ENCODE peak calls at places on chromosome 21, in six cellular contexts. R is HepG2, K is A549, L is GM12878, D is H1, U is K562. P is an unnamed sample.

GRCh38 chr21:43324596-43324995 is 102.3 kb downstream of the SIK1 start:
- DNase-seq in D (no peak), K (no peak), U (no peak), R (no peak), L (no peak), P (no peak)

GRCh38 chr21:21101911-21102310 is 103.7 kb downstream of the NCAM2 start:
- DNase-seq in L (no peak), U (peak), K (no peak), D (no peak), R (peak), P (peak)

GRCh38 chr21:46195595-46196195 is 11.4 kb upstream of the SPATC1L start:
- DNase-seq in D (no peak), K (no peak), U (no peak), R (no peak), L (no peak), P (no peak)

GRCh38 chr21:20728691-20729090 is 269.5 kb upstream of the NCAM2 start:
- DNase-seq in L (no peak), R (no peak), D (no peak), K (no peak), U (no peak), P (no peak)

GRCh38 chr21:34129039-34129891 is 55.9 kb downstream of the MRPS6 start:
- DNase-seq in U (no peak), K (no peak), D (peak), L (no peak), R (no peak), P (peak)

GRCh38 chr21:42063206-42063577 is 7.9 kb upstream of the UMODL1 start:
- DNase-seq in K (no peak), L (peak), D (no peak), U (no peak), R (no peak), P (no peak)

GRCh38 chr21:25639922-25640670 is 1.0 kb downstream of the JAM2 start:
- DNase-seq in R (no peak), K (no peak), U (no peak), L (no peak), D (no peak), P (no peak)

GRCh38 chr21:41777934-41778815 is 11.3 kb upstream of the RIPK4 start:
- DNase-seq in K (no peak), D (peak), R (peak), U (peak), L (no peak), P (peak)

GRCh38 chr21:46388896-46389295 is 64.9 kb downstream of the PCNT start:
- DNase-seq in R (no peak), K (no peak), L (no peak), U (no peak), D (no peak), P (no peak)

GRCh38 chr21:26169611-26170470 is 729 bp downstream of the APP start:
- DNase-seq in L (no peak), K (peak), D (no peak), U (no peak), R (no peak), P (peak)

GRCh38 chr21:44805226-44805625 is 3.6 kb upstream of the UBE2G2 start:
- DNase-seq in D (no peak), L (no peak), K (no peak), R (no peak), U (no peak), P (no peak)

GRCh38 chr21:45698493-45698947 is 55.0 kb downstream of the PCBP3 start:
- DNase-seq in U (no peak), D (no peak), R (no peak), L (no peak), K (no peak), P (peak)

GRCh38 chr21:41322496-41323382 is 6.1 kb downstream of the FAM3B start:
- DNase-seq in K (no peak), D (no peak), R (peak), L (no peak), U (no peak), P (no peak)

GRCh38 chr21:34545079-34545884 is 33.3 kb upstream of the KCNE1 start:
- DNase-seq in U (no peak), R (peak), K (peak), L (peak), D (no peak), P (peak)

GRCh38 chr21:44065428-44065827 is 41.8 kb upstream of the PWP2 start:
- DNase-seq in R (no peak), U (no peak), K (no peak), D (no peak), L (no peak), P (peak)

GRCh38 chr21:39379986-39380891 is 31.4 kb upstream of the HMGN1 start:
- DNase-seq in K (peak), L (peak), U (peak), R (peak), D (peak), P (peak)

GRCh38 chr21:43794857-43795256 is 5.5 kb downstream of the RRP1 start:
- DNase-seq in K (no peak), D (no peak), R (no peak), U (no peak), L (no peak), P (no peak)

GRCh38 chr21:41687633-41688032 is 79.2 kb downstream of the RIPK4 start:
- DNase-seq in K (no peak), R (no peak), D (no peak), U (no peak), L (no peak), P (no peak)

GRCh38 chr21:46329796-46330195 is 5.8 kb downstream of the PCNT start:
- DNase-seq in K (no peak), U (no peak), R (no peak), L (no peak), D (no peak), P (no peak)

GRCh38 chr21:39188521-39189139 is 5.4 kb upstream of the PSMG1 start:
- DNase-seq in D (no peak), L (no peak), K (no peak), U (no peak), R (no peak), P (no peak)

GRCh38 chr21:40770435-40771055 is 76.4 kb downstream of the DSCAM start:
- DNase-seq in L (no peak), U (no peak), K (no peak), D (no peak), R (no peak), P (no peak)

GRCh38 chr21:21063828-21064227 is 65.6 kb downstream of the NCAM2 start:
- DNase-seq in D (no peak), K (no peak), R (no peak), L (no peak), U (no peak), P (no peak)

GRCh38 chr21:39094847-39095525 is 88.3 kb downstream of the PSMG1 start:
- DNase-seq in U (peak), L (no peak), R (peak), K (peak), D (no peak), P (peak)

GRCh38 chr21:45505416-45506021 is 36.7 kb downstream of the SLC19A1 start:
- DNase-seq in U (no peak), K (no peak), R (no peak), D (no peak), L (no peak), P (no peak)

GRCh38 chr21:26958792-26959191 is 8.1 kb downstream of the ADAMTS5 start:
- DNase-seq in R (no peak), L (no peak), U (no peak), D (no peak), K (no peak), P (no peak)

GRCh38 chr21:42570841-42571387 is 57.3 kb downstream of the SLC37A1 start:
- DNase-seq in U (no peak), K (no peak), R (no peak), D (no peak), L (no peak), P (no peak)

GRCh38 chr21:42303443-42303842 is 11.8 kb downstream of the TFF3 start:
- DNase-seq in K (no peak), D (no peak), R (no peak), U (no peak), L (no peak), P (no peak)

GRCh38 chr21:45820171-45821091 is 161.1 kb upstream of the COL6A1 start:
- DNase-seq in U (peak), K (peak), D (peak), R (peak), L (no peak), P (peak)

GRCh38 chr21:39079617-39080016 is 103.6 kb downstream of the PSMG1 start:
- DNase-seq in U (no peak), K (no peak), L (no peak), R (peak), D (no peak), P (peak)

GRCh38 chr21:34223376-34223775 is 140.4 kb upstream of the KCNE2 start:
- DNase-seq in L (no peak), R (no peak), U (no peak), D (no peak), K (no peak), P (no peak)

GRCh38 chr21:41250519-41250918 is 66.1 kb upstream of the FAM3B start:
- DNase-seq in R (no peak), K (no peak), D (no peak), U (no peak), L (no peak), P (peak)

GRCh38 chr21:42695324-42696025 is 42.1 kb downstream of the PDE9A start:
- DNase-seq in U (no peak), D (no peak), K (no peak), R (no peak), L (no peak), P (peak)

GRCh38 chr21:46096997-46097825 is 701 bp upstream of the COL6A2 start:
- DNase-seq in R (no peak), K (no peak), U (peak), D (no peak), L (no peak), P (no peak)

GRCh38 chr21:45222001-45222400 is 65.7 kb downstream of the POFUT2 start:
- DNase-seq in U (no peak), K (no peak), R (no peak), L (no peak), D (no peak), P (no peak)

GRCh38 chr21:35217504-35218060 is 168.5 kb upstream of the RUNX1 start:
- DNase-seq in L (no peak), U (no peak), D (peak), K (peak), R (peak), P (peak)

GRCh38 chr21:14617836-14618235 is 71.7 kb upstream of the SAMSN1 start:
- DNase-seq in L (no peak), D (no peak), R (no peak), U (no peak), K (no peak), P (no peak)

GRCh38 chr21:28699591-28700259 is 293.0 kb downstream of the LTN1 start:
- DNase-seq in K (no peak), R (no peak), L (no peak), U (no peak), D (no peak), P (no peak)

GRCh38 chr21:15849161-15849560 is 119.4 kb downstream of the USP25 start:
- DNase-seq in R (no peak), D (no peak), U (no peak), L (no peak), K (no peak), P (no peak)
- TF ChIP-seq RFX5 in R (no peak), D (no peak), U (no peak), L (no peak), K (no peak), P (no peak)

GRCh38 chr21:33078907-33079582 is 9.1 kb downstream of the OLIG1 start:
- DNase-seq in L (peak), K (peak), U (peak), D (no peak), R (peak), P (peak)

GRCh38 chr21:33076600-33077329 is 6.8 kb downstream of the OLIG1 start:
- DNase-seq in L (no peak), R (no peak), D (no peak), U (no peak), K (no peak), P (no peak)

GRCh38 chr21:33080376-33080775 is 10.4 kb downstream of the OLIG1 start:
- DNase-seq in K (no peak), D (no peak), U (no peak), L (no peak), R (no peak), P (no peak)

GRCh38 chr21:33075596-33076195 is 5.8 kb downstream of the OLIG1 start:
- DNase-seq in K (no peak), D (no peak), U (no peak), L (no peak), R (no peak), P (no peak)

DNA sequence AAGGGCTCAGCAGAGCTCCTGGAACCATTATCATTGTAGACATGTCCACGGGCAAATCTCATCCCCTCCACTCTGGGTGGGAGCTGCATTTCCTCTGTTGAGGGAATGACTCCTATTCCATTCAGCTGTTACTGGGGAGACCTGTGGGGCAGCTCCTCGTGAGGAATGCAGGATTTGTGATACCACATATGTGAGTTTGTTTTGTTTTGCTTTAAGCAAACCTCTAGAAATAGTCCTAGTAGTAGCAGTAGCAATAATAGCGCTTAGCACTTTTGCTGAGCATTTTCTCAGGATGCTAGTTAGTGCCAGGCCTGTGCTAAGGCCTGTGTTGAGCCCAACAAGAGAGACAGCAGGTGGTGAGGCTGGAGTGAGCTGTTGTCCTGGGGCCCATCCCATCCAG is 10.8 kb downstream of the OLIG1 start:
- DNase-seq in K (no peak), L (no peak), U (no peak), D (no peak), R (no peak), P (no peak)
- TF ChIP-seq RFX5 in K (no peak), L (no peak), U (no peak), D (no peak), R (no peak), P (no peak)

DNA sequence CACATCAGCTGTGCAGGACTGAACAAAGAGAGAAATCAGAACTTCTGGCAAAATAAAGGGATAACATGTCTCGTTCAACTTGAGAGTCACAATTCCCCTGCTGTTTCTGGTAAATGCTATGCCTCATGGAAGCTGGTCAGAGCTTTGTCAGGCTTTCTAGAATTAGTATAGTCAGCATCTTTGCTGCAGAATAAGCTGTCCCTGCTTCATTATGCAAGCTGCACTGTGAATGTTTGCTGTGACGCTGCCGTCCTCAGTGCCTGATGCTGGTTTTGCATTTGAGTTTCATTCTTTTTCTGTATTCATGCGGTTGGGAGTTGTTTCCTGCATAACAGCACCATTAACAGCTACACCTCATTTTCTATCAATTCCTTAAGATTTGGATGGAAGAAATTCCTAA is 96.4 kb upstream of the KCNJ6 start:
- DNase-seq in R (no peak), L (no peak), D (no peak), U (no peak), K (no peak), P (no peak)
- TF ChIP-seq RFX5 in R (no peak), L (no peak), D (no peak), U (no peak), K (no peak), P (no peak)

DNA sequence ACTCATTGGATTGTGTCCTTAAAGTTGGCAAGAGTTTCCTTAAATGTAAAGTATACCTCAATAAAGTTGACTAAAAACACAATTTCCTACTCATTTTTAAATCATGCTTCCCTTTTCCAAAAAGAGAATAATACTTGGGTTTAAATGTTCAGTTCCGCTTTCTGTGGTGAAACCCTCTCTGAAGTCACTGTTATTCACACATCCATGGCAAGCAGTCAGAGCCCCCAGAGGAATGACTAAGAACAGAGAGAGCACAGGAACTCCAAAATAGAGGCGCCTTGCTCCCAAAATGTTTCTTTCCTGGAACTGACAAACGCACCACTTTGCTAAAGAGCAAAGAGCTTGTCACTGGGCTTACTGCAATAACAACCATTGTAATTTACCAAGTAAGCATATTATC is 142.5 kb downstream of the TIAM1 start:
- DNase-seq in K (no peak), U (no peak), D (no peak), L (peak), R (no peak), P (peak)
- TF ChIP-seq RFX5 in K (no peak), U (no peak), D (no peak), L (no peak), R (no peak), P (no peak)

P was measured in IMR-90.